ENCODE peak calls at places on chromosome 17, in ten cellular contexts. H is A549, X is right lobe of liver, P is breast epithelium, C is Peyer's patch, A is tibial nerve, S is GM12892, D is body of pancreas, W is ovary, L is stomach. R is an unnamed sample.

GRCh38 chr17:50283246-50283645 is 9.0 kb downstream of the TMEM92 start:
- DNase-seq in H (no peak), X (peak; percentile 17), P (no peak), C (no peak), A (no peak), S (peak; percentile 57), D (no peak), W (no peak), L (no peak), R (no peak)

GRCh38 chr17:8153550-8153956 is 1.3 kb upstream of the PER1 start:
- DNase-seq in H (peak; percentile 87), X (peak; percentile 76), P (no peak), C (no peak), A (peak; percentile 90), S (no peak), D (peak; percentile 87), W (peak; percentile 71), L (peak; percentile 73), R (peak; percentile 70)

GRCh38 chr17:34886831-34887230 is 74.4 kb downstream of the CCT6B start:
- DNase-seq in H (no peak), X (no peak), P (no peak), C (no peak), A (no peak), S (no peak), D (no peak), W (no peak), L (no peak), R (peak; percentile 83)

GRCh38 chr17:65690626-65691310 is 129.3 kb upstream of the AXIN2 start:
- DNase-seq in H (no peak), X (no peak), P (no peak), C (no peak), A (no peak), S (no peak), D (no peak), W (no peak), L (no peak), R (no peak)

GRCh38 chr17:68740555-68741447 is 139.6 kb upstream of the FAM20A start:
- DNase-seq in H (peak; percentile 34), X (no peak), P (no peak), C (no peak), A (no peak), S (no peak), D (no peak), W (no peak), L (no peak), R (no peak)

GRCh38 chr17:50668838-50669581 is 34.3 kb downstream of the ABCC3 start:
- DNase-seq in H (no peak), X (no peak), P (no peak), C (no peak), A (no peak), S (no peak), D (no peak), W (no peak), L (no peak), R (no peak)

GRCh38 chr17:4354862-4355514 is 11.5 kb downstream of the UBE2G1 start:
- DNase-seq in H (no peak), X (peak; percentile 28), P (no peak), C (no peak), A (no peak), S (no peak), D (no peak), W (no peak), L (no peak), R (no peak)

GRCh38 chr17:11240041-11240801 is 792 bp upstream of the SHISA6 start:
- DNase-seq in H (no peak), X (no peak), P (no peak), C (no peak), A (peak; percentile 12), S (no peak), D (peak; percentile 17), W (no peak), L (peak; percentile 51), R (no peak)

GRCh38 chr17:62807812-62808575 is at the start of gene MARCHF10:
- DNase-seq in H (no peak), X (peak; percentile 30), P (no peak), C (no peak), A (no peak), S (peak; percentile 41), D (peak; percentile 37), W (peak; percentile 27), L (peak; percentile 28), R (no peak)

GRCh38 chr17:74522381-74523090 is 8.7 kb downstream of the CD300LB start:
- DNase-seq in H (no peak), X (no peak), P (peak; percentile 44), C (peak; percentile 6), A (no peak), S (no peak), D (no peak), W (no peak), L (peak; percentile 22), R (no peak)

GRCh38 chr17:37300683-37301082 is 75.1 kb upstream of the C17orf78 start:
- DNase-seq in H (no peak), X (no peak), P (no peak), C (no peak), A (no peak), S (no peak), D (no peak), W (no peak), L (no peak), R (no peak)

GRCh38 chr17:44689492-44690217 is at the start of gene CCDC43:
- DNase-seq in H (peak; percentile 97), X (peak; percentile 89), P (peak; percentile 83), C (peak; percentile 87), A (peak; percentile 72), S (peak; percentile 89), D (peak; percentile 85), W (peak; percentile 86), L (peak; percentile 91), R (peak; percentile 95)
- TF ChIP-seq POLR2A in H (peak; percentile 98), X (peak; percentile 71), P (peak; percentile 25), C (peak; percentile 29), A (peak; percentile 18), S (peak; percentile 93), D (peak; percentile 70), W (no peak), L (no peak), R (peak; percentile 80)

GRCh38 chr17:29389994-29390855 is at the start of gene TAOK1:
- DNase-seq in H (peak; percentile 95), X (peak; percentile 100), P (peak; percentile 99), C (peak; percentile 99), A (peak; percentile 99), S (peak; percentile 87), D (peak; percentile 99), W (peak; percentile 100), L (peak; percentile 100), R (peak; percentile 99)
- TF ChIP-seq POLR2A in H (peak; percentile 93), X (peak; percentile 97), P (peak; percentile 92), C (peak; percentile 90), A (peak; percentile 95), S (peak; percentile 96), D (peak; percentile 97), W (peak; percentile 89), L (no peak), R (peak; percentile 96)

DNA sequence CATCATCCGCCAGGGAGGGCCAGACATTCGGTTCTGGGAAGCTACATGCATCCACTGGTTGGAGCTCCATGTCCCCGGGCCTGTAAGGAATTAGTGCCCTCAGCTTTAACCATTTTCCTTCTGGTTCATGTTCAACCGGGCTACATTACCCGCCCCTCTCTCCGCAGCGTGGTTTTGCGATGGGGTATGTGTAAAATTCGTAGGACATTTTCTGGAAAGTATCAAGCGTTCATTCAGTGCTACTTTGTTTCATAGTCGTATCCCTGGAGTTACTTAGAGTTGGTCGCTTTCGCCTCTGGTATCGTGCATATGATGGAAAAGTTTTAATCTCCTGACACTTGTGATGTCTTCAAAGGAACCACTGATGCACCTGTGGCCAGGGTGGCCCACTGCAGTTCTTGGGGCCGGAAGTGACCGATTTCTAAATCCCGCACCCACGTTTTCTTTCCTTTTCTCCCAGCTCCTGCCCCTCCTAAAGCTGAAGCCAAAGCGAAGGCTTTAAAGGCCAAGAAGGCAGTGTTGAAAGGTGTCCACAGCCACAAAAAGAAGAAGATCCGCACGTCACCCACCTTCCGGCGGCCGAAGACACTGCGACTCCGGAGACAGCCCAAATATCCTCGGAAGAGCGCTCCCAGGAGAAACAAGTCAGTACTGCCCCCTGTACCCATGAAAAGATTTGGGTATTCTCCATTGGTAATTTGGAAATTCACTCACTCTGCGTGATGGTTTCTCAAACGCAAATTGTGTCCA is 637 bp downstream of the RPL23A start:
- DNase-seq in H (no peak), X (no peak), P (no peak), C (no peak), A (no peak), S (no peak), D (no peak), W (no peak), L (no peak), R (peak; percentile 53)
- TF ChIP-seq POLR2A in H (no peak), X (no peak), P (no peak), C (no peak), A (no peak), S (peak; percentile 62), D (no peak), W (no peak), L (no peak), R (peak; percentile 70)

GRCh38 chr17:31509095-31509804 is 117.8 kb downstream of the RAB11FIP4 start:
- DNase-seq in H (no peak), X (no peak), P (no peak), C (no peak), A (no peak), S (no peak), D (no peak), W (no peak), L (no peak), R (no peak)

GRCh38 chr17:31510273-31511175 is 119.0 kb downstream of the RAB11FIP4 start:
- DNase-seq in H (no peak), X (no peak), P (no peak), C (peak; percentile 35), A (no peak), S (no peak), D (no peak), W (no peak), L (no peak), R (no peak)

GRCh38 chr17:31509805-31510177 is 118.3 kb downstream of the RAB11FIP4 start:
- DNase-seq in H (no peak), X (no peak), P (no peak), C (no peak), A (no peak), S (no peak), D (peak; percentile 28), W (no peak), L (peak; percentile 70), R (peak; percentile 25)

GRCh38 chr17:31506517-31506916 is 115.0 kb downstream of the RAB11FIP4 start:
- DNase-seq in H (no peak), X (no peak), P (no peak), C (no peak), A (no peak), S (no peak), D (no peak), W (no peak), L (no peak), R (no peak)

DNA sequence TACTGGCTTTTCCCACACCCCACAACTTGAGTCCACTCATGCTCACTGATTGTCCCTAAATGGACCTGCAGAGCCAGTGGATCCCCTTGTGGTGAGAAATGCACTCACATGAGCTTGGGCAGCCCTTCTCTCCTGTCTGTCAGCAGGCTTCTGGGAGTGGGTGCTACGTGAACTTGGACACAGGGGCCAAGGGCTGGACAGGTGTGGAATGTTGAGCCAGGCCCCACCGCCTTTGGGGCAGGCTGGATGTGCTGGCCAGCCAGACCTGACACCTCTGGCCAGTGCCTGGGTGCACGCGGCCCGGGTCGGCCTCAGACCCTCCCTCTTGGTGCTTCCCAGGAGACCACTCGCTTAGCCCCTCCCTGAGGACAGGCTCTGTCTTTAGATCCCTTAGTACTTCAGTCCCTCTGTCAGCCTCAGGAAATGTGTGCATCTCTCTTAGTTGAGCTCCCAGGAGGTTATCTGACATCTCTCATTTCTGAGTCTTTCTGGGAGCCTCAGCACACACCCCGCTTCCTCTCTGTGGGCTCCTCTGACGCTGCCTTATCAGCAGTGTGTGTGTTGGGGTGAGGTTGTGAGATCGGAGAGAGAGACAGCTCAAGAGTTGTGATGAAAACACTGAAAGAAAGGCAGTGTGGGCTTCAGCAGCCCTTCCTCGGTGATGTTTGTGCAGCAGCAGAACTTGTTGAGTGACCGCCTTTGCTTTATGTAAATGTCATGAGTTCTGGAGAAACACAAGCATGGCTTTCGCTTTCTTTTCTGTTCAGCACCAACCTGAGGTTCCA is 117.0 kb downstream of the RAB11FIP4 start:
- DNase-seq in H (peak; percentile 31), X (no peak), P (no peak), C (peak; percentile 47), A (no peak), S (no peak), D (no peak), W (no peak), L (peak; percentile 48), R (peak; percentile 82)
- TF ChIP-seq POLR2A in H (no peak), X (no peak), P (no peak), C (no peak), A (no peak), S (no peak), D (no peak), W (no peak), L (no peak), R (no peak)

R was measured in erythroblast.